ENCODE peak calls at places on chromosomes 4 and X, in six cellular contexts. V is astrocyte, F is uterus, G is lower lobe of right lung, L is left lung, E is A549. W is an unnamed sample.

GRCh38 chr4:3241905-3242304 is 7.1 kb upstream of the MSANTD1 start:
- DNase-seq in V (no peak), F (peak; percentile 78), G (no peak), L (no peak), E (no peak), W (no peak)

GRCh38 chrX:48791063-48791820 is 4.9 kb downstream of the GATA1 start:
- DNase-seq in V (no peak), F (no peak), G (no peak), L (no peak), E (no peak), W (no peak)

GRCh38 chr4:119233750-119234149 is 21.2 kb downstream of the USP53 start:
- DNase-seq in V (no peak), F (peak; percentile 14), G (no peak), L (no peak), E (no peak), W (no peak)

GRCh38 chr4:24210332-24210902 is 320.6 kb upstream of the PPARGC1A start:
- DNase-seq in V (peak; percentile 94), F (peak; percentile 15), G (peak; percentile 60), L (peak; percentile 60), E (peak; percentile 62), W (peak; percentile 77)

GRCh38 chrX:18617351-18617750 is 54.6 kb downstream of the RS1 start:
- DNase-seq in V (peak; percentile 77), F (no peak), G (no peak), L (no peak), E (peak; percentile 75), W (no peak)

GRCh38 chr4:88731359-88731758 is 33.7 kb upstream of the NAP1L5 start:
- DNase-seq in V (no peak), F (no peak), G (no peak), L (no peak), E (no peak), W (no peak)

GRCh38 chrX:47078129-47079043 is at the start of gene RGN:
- DNase-seq in V (no peak), F (peak; percentile 13), G (no peak), L (peak; percentile 58), E (no peak), W (peak; percentile 45)

GRCh38 chr4:78336093-78336943 is 215.3 kb upstream of the ANXA3 start:
- DNase-seq in V (peak; percentile 39), F (no peak), G (no peak), L (no peak), E (no peak), W (no peak)

GRCh38 chrX:119502727-119503483 is 34.7 kb downstream of the SLC25A5 start:
- DNase-seq in V (peak; percentile 39), F (no peak), G (peak; percentile 72), L (no peak), E (peak; percentile 96), W (peak; percentile 92)

GRCh38 chr4:154088741-154089140 is 299.9 kb upstream of the SFRP2 start:
- DNase-seq in V (no peak), F (no peak), G (no peak), L (no peak), E (no peak), W (no peak)

GRCh38 chrX:112731793-112732192 is 52.1 kb upstream of the LHFPL1 start:
- DNase-seq in V (no peak), F (no peak), G (no peak), L (no peak), E (no peak), W (no peak)

GRCh38 chr4:95248713-95249401 is 299.9 kb downstream of the UNC5C start:
- DNase-seq in V (no peak), F (no peak), G (no peak), L (no peak), E (no peak), W (no peak)

GRCh38 chr4:95546866-95547707 is 1.7 kb downstream of the UNC5C start:
- DNase-seq in V (no peak), F (no peak), G (no peak), L (peak; percentile 24), E (no peak), W (peak; percentile 48)

GRCh38 chr4:94892051-94892450 is 134.3 kb downstream of the BMPR1B start:
- DNase-seq in V (peak; percentile 38), F (no peak), G (no peak), L (no peak), E (peak; percentile 78), W (no peak)

GRCh38 chr4:99927566-99927965 is 18.9 kb downstream of the DNAJB14 start:
- DNase-seq in V (no peak), F (no peak), G (no peak), L (no peak), E (no peak), W (no peak)

GRCh38 chr4:59122626-59123025 is 2012.4 kb upstream of the IGFBP7 start:
- DNase-seq in V (no peak), F (no peak), G (no peak), L (no peak), E (no peak), W (no peak)

GRCh38 chrX:51837926-51838325 is 55.5 kb upstream of the MAGED1 start:
- DNase-seq in V (peak; percentile 29), F (peak; percentile 67), G (no peak), L (no peak), E (no peak), W (peak; percentile 42)

GRCh38 chr4:17794730-17795129 is 13.3 kb upstream of the FAM184B start:
- DNase-seq in V (no peak), F (no peak), G (no peak), L (no peak), E (no peak), W (no peak)

GRCh38 chrX:49695276-49696180 is at the start of gene PAGE1:
- DNase-seq in V (no peak), F (no peak), G (no peak), L (no peak), E (no peak), W (no peak)

GRCh38 chrX:119041175-119041574 is 31.6 kb upstream of the CT47C1 start:
- DNase-seq in V (peak; percentile 82), F (peak; percentile 75), G (no peak), L (no peak), E (peak; percentile 50), W (peak; percentile 3)

GRCh38 chr4:17688011-17688441 is 73.6 kb downstream of the MED28 start:
- DNase-seq in V (peak; percentile 59), F (no peak), G (no peak), L (no peak), E (no peak), W (no peak)

GRCh38 chrX:2425281-2426071 is 75.3 kb downstream of the DHRSX start:
- DNase-seq in V (peak; percentile 25), F (no peak), G (no peak), L (no peak), E (no peak), W (peak; percentile 42)

GRCh38 chr4:75708218-75708691 is 16.1 kb upstream of the USO1 start:
- DNase-seq in V (no peak), F (no peak), G (no peak), L (no peak), E (peak; percentile 50), W (no peak)

GRCh38 chr4:22515145-22515887 is 550 bp downstream of the ADGRA3 start:
- DNase-seq in V (peak; percentile 72), F (peak; percentile 68), G (peak; percentile 70), L (peak; percentile 80), E (peak; percentile 74), W (peak; percentile 73)

GRCh38 chr4:42570221-42570620 is 86.7 kb downstream of the ATP8A1 start:
- DNase-seq in V (no peak), F (no peak), G (peak; percentile 66), L (no peak), E (no peak), W (peak; percentile 94)

GRCh38 chrX:150163181-150163930 is 199.8 kb upstream of the MAMLD1 start:
- DNase-seq in V (no peak), F (no peak), G (no peak), L (no peak), E (no peak), W (no peak)

GRCh38 chr4:52640808-52641595 is 18.1 kb downstream of the USP46 start:
- DNase-seq in V (peak; percentile 76), F (no peak), G (no peak), L (no peak), E (no peak), W (no peak)
- H3K27ac ChIP-seq in V (peak overlapping the region; percentile 64), F (peak overlapping the region; percentile 61), G (no peak overlapping the region), L (no peak overlapping the region), E (no peak overlapping the region), W (no peak overlapping the region)

DNA sequence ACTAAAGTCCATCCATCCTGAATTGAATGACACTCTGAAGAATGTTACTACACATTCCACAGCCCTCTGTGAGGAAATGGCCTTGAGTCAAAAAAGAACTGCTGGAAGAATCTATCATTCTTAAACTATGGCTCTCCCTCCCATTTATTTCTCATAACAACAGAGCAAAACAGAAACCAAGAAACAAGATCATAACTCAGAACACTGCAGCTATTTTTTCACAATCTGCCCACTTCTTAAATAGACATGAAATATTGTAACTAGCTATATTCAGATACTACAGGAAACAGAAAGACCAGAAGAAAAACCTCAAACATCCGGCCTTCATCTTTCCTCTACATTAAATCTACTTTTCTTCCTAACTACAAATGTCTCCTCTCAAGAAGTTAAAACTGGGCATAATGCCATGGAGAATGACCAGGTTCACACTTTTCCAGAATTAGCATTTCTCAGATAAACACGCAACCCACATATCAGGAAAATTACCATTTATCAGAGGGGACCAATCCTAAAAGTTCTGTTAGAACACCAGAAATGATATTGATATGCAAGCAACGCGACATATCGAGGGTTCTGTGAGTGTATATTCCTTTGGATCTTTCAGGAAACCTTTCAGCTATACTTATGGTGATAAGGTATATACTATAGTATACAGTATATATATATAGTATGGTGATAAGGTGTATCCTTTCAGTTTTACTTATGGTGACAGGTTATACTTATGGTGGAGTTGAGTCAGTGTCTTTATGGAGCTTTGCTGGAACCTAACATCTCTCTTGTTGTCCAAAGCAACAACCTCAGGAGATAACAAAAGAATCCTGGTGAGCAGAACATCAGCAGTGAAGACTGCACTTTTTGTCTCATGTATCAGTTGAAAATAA is 60.4 kb upstream of the IRF2 start:
- DNase-seq in V (peak; percentile 73), F (no peak), G (no peak), L (no peak), E (no peak), W (no peak)
- H3K4me1 ChIP-seq in V (no peaks in the 10 kb centered on the region), F (peaks cover 4% of the 10 kb centered on the region), G (peaks cover 30% of the 10 kb centered on the region), L (peaks cover 8% of the 10 kb centered on the region), E (peaks cover 8% of the 10 kb centered on the region), W (no peaks in the 10 kb centered on the region)

DNA sequence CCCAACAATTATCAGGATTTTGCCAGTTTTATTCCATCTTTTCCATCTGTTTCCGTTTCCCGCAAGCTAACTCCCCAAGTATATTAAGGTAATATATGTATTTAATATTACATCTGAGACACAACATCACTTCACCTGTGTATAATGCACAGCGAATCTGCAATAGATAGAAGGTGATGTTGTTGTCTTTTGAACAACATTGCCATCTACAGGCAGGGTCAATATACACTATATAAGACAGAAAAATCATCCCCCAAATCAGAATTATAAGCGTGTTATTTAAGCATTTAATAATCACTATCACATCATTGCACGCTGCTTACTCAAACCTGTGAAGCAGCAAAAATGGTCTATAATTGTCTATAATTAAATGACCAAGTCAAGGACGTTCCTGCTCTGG is 1115.5 kb downstream of the NLGN4X start:
- DNase-seq in V (no peak), F (no peak), G (no peak), L (no peak), E (peak; percentile 25), W (no peak)
- TF ChIP-seq CTCF in V (peak; percentile 22), F (peak; percentile 15), G (peak; percentile 41), L (no peak), E (peak; percentile 42), W (no peak)

DNA sequence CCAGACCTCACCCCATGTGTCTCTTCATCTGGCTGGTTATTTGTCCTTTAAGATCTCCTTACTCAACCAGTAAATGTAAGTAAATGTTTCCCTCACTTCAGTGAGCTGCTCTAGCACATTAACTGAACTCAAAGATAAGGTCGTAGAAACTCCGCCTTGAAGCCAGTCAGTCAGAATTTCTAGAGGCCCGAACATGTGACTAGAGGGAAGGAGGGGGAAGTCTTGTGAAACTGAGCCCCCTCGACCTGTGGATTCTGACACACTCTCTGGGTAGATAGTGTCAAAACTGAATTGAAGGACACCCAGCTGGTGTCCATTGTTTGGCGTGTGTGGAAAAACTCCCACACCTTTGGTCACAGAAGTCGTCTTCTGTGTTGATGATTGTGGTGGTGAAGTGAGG is 933.9 kb downstream of the ADGRL3 start:
- DNase-seq in V (no peak), F (no peak), G (no peak), L (no peak), E (no peak), W (no peak)
- H3K27ac ChIP-seq in V (no peak overlapping the region), F (no peak overlapping the region), G (no peak overlapping the region), L (no peak overlapping the region), E (no peak overlapping the region), W (no peak overlapping the region)

W was measured in thyroid gland.